ENCODE peak calls at places on chromosomes 5 and 9, in four cellular contexts. L is GM23248, Z is transverse colon, J is cardiac muscle cell. H is an unnamed sample. For H3K9me3 and H3K36me3, the result is how much of the 10 kb centered on the place peaks cover.

GRCh38 chr9:93897075-93897970 is 57.8 kb downstream of the BARX1 start:
- DNase-seq in Z (peak), J (no peak), L (no peak), H (no peak)

GRCh38 chr9:136741885-136742568 is 713 bp downstream of the LCN10 start:
- DNase-seq in J (no peak), L (no peak), Z (peak), H (no peak)

GRCh38 chr5:56838409-56839039 is 23.2 kb downstream of the MAP3K1 start:
- DNase-seq in L (peak), Z (no peak), J (peak), H (peak)

GRCh38 chr9:88711719-88712118 is 176.7 kb downstream of the NXNL2 start:
- DNase-seq in L (no peak), Z (no peak), J (no peak), H (no peak)

GRCh38 chr5:141557681-141558136 is 61.1 kb downstream of the DIAPH1 start:
- DNase-seq in Z (peak), J (peak), L (peak), H (peak)

GRCh38 chr9:109499061-109499630 is 1.0 kb upstream of the PTPN3 start:
- DNase-seq in L (no peak), J (no peak), Z (no peak), H (no peak)

GRCh38 chr5:168575391-168576372 is 3.5 kb downstream of the PANK3 start:
- DNase-seq in J (no peak), L (peak), Z (no peak), H (no peak)

GRCh38 chr5:115322729-115323128 is 26.3 kb upstream of the CCDC112 start:
- DNase-seq in J (no peak), Z (no peak), L (no peak), H (no peak)

GRCh38 chr5:82812575-82812974 is 264.6 kb downstream of the TMEM167A start:
- DNase-seq in Z (no peak), J (peak), L (peak), H (no peak)

GRCh38 chr5:59190746-59191145 is 607.9 kb downstream of the RAB3C start:
- DNase-seq in J (no peak), L (no peak), Z (no peak), H (no peak)

GRCh38 chr9:83544002-83544698 is 5.9 kb upstream of the FRMD3 start:
- DNase-seq in L (peak), J (peak), Z (peak), H (peak)

GRCh38 chr9:93871286-93871685 is 83.9 kb downstream of the BARX1 start:
- DNase-seq in Z (no peak), L (no peak), J (no peak), H (no peak)

GRCh38 chr5:96590796-96591195 is 71.4 kb upstream of the CAST start:
- DNase-seq in Z (no peak), L (peak), J (peak), H (no peak)

DNA sequence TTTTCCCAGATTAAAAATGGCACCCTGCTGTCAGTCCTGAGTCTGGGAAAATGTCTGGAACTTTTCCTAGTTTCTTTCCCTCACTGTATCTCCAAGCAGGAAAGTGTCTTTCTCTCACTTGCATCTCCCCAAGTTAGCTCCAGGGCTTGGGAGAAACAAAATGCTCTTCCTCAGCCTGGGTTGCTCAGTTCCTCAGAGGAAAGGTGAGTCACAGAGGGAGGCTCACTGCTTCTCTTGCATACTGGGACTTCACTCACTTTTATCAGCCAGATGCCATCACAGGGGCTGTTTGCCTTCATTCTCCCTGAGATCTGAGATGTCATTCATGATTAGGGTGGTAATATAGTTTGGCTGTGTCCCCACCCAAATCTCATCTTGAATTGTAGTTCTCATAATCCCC is 519.9 kb downstream of the SEMA5A start:
- DNase-seq in J (no peak), Z (no peak), L (peak), H (no peak)
- H3K9me3 ChIP-seq in J (under half), Z (under half), L (under half), H (under half)

GRCh38 chr9:4973246-4973645 is 11.8 kb upstream of the JAK2 start:
- DNase-seq in J (peak), Z (no peak), L (peak), H (no peak)

GRCh38 chr9:4967521-4967920 is 17.6 kb upstream of the JAK2 start:
- DNase-seq in J (peak), L (peak), Z (no peak), H (no peak)

GRCh38 chr9:4969130-4969529 is 15.9 kb upstream of the JAK2 start:
- DNase-seq in L (no peak), Z (no peak), J (no peak), H (no peak)

GRCh38 chr9:4973902-4974301 is 11.2 kb upstream of the JAK2 start:
- DNase-seq in L (no peak), Z (no peak), J (peak), H (no peak)

DNA sequence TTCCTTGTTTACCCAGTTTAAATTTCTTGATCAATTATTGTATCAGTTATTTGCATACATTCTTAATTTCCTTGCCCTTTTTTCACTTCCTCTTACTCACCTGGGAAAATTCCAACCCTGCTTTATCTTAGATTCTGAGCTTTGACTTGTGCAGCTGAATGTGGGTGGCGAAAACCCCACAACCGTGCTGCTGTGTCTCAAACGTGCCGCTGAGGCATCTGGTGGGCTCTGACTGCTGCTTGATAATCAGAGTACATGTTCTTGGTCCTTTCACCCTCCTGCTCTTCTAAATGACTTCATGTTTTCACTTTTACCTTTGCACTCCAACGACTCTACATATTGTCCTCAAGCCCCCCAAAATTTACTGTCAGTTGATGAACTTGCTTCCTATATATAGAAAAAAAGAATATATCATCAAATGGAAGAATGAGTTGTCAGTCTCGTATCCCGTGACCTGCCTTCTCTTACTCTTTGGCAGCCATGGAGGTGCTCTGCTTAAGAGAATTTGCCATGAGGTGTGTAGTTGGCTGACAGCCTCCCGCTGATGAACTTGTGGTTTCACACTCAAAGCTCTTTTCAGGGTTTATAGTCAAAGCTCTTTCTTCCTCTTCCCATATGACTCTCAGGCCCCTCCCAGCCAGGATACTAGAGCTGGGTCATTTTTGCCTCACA is 14.0 kb upstream of the JAK2 start:
- DNase-seq in L (no peak), J (no peak), Z (no peak), H (no peak)
- H3K4me3 ChIP-seq in L (no peak), J (no peak), Z (no peak), H (no peak)

GRCh38 chr9:13292782-13293181 is 13.3 kb upstream of the MPDZ start:
- DNase-seq in Z (no peak), L (no peak), J (no peak), H (no peak)
- H3K36me3 ChIP-seq in Z (under half), L (under half), J (under half), H (under half)

GRCh38 chr9:118782790-118783463 is 586.3 kb downstream of the BRINP1 start:
- DNase-seq in J (no peak), L (peak), Z (no peak), H (no peak)
- H3K9me3 ChIP-seq in J (under half), L (under half), Z (under half), H (under half)

GRCh38 chr5:38662088-38662487 is 105.6 kb upstream of the LIFR start:
- DNase-seq in L (no peak), Z (no peak), J (no peak), H (no peak)
- H3K4me3 ChIP-seq in L (no peak), Z (no peak), J (no peak), H (no peak)

DNA sequence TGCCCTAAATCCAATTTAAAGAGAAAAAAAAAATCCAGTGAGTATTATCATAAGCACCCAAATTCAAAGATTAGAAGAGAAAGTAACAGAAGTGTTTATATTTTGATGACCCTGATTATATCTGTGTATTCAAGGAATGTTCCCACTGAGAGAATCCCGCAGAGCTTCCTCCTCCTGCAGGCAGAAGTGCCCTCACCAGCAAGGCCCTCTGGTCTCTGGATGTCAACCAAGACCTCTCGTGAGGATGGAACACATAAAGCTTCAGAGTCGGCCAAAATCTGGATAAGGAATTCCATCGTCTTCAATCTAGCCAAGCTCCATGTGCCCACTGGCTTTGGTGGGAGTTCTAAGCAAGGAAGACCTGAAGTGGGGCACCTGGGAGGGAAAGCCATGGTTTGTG is 18.1 kb downstream of the PTCH1 start:
- DNase-seq in J (no peak), L (no peak), Z (no peak), H (peak)
- H3K36me3 ChIP-seq in J (under half), L (under half), Z (under half), H (under half)

DNA sequence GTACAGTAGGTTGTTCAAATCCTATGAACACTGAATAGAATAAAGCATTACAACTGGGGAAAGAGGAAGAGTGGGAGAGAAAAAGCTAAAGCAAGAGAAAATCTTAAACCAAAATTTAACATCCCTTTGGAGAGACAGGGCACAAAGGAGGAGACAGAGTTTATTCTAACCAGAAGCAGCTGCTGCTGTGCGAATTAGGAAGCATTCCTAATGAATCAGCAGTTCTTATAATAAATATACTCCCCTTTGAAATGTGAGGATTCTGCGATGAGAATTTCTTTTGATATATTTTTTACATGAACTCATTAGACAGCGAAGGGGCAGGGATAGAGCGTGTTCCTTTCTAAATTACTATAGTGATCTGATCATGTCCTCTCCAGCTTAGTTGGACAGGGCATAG is 233.4 kb downstream of the DENND1A start:
- DNase-seq in J (no peak), L (peak), Z (no peak), H (no peak)
- H3K9me3 ChIP-seq in J (under half), L (under half), Z (under half), H (under half)

H was measured in MG63.